ENCODE peak calls at places on chromosomes 1 and 21, in nine cellular contexts. Q is stimulated activated CD4-positive, alpha-beta T cell treated with anti-CD3 and anti-CD28 coated beads, TNF-alpha, amount 100 ng/mL, for 24 hours; U is GDM1; K is ovary; R is CD4-positive, alpha-beta T cell; A is T follicular helper cell; D is mesothelial cell of epicardium; C is mammary epithelial cell; V is neural crest cell. J is an unnamed sample.
A peak's percentile ranks its signal among the peaks of the same experiment; 100 is the strongest.

GRCh38 chr1:111203681-111204210 is 3.3 kb upstream of the DENND2D start:
- DNase-seq in Q (peak; percentile 57), K (peak; percentile 70), C (peak; percentile 30), A (peak; percentile 69), U (peak; percentile 93), V (no peak), D (no peak), R (peak; percentile 76), J (peak; percentile 91)

GRCh38 chr1:111656093-111657017 is 36.8 kb downstream of the RAP1A start:
- DNase-seq in C (peak; percentile 27), R (no peak), K (no peak), U (peak; percentile 17), V (peak; percentile 5), Q (no peak), A (peak; percentile 15), D (no peak), J (peak; percentile 43)

GRCh38 chr1:225652726-225653462 is at the start of gene ENAH:
- DNase-seq in Q (no peak), D (peak; percentile 81), C (peak; percentile 76), R (peak; percentile 26), A (no peak), V (peak; percentile 71), U (peak; percentile 57), K (peak; percentile 92), J (peak; percentile 84)

GRCh38 chr1:107862064-107862463 is 102.9 kb downstream of the VAV3 start:
- DNase-seq in V (no peak), R (no peak), U (peak; percentile 76), A (no peak), Q (no peak), K (no peak), D (no peak), C (no peak), J (no peak)

GRCh38 chr1:168112673-168113305 is 23.9 kb downstream of the GPR161 start:
- DNase-seq in Q (peak; percentile 34), K (no peak), R (no peak), D (no peak), A (no peak), C (peak; percentile 99), V (no peak), U (no peak), J (peak; percentile 48)

GRCh38 chr1:67724928-67725560 is 40.0 kb downstream of the GADD45A start:
- DNase-seq in V (no peak), C (peak; percentile 85), R (no peak), Q (no peak), U (no peak), K (no peak), D (no peak), A (no peak), J (peak; percentile 49)

GRCh38 chr21:41402231-41402630 is 23.8 kb upstream of the MX1 start:
- DNase-seq in R (no peak), A (no peak), U (no peak), D (no peak), Q (no peak), C (no peak), K (no peak), V (no peak), J (peak; percentile 7)

GRCh38 chr1:241499910-241500309 is 19.6 kb downstream of the FH start:
- DNase-seq in R (no peak), D (no peak), C (peak; percentile 19), Q (no peak), U (no peak), V (no peak), K (no peak), A (no peak), J (no peak)

GRCh38 chr21:44985441-44986401 is 45.9 kb downstream of the SLX9 start:
- DNase-seq in C (no peak), Q (no peak), A (no peak), R (no peak), V (no peak), U (no peak), K (peak; percentile 30), D (no peak), J (no peak)

GRCh38 chr1:150233359-150234308 is 2.3 kb downstream of the ANP32E start:
- DNase-seq in V (no peak), Q (no peak), R (no peak), D (no peak), U (no peak), C (peak; percentile 9), A (no peak), K (peak; percentile 59), J (peak; percentile 61)

GRCh38 chr1:78691995-78692747 is 42.5 kb downstream of the IFI44 start:
- DNase-seq in C (peak; percentile 83), Q (no peak), A (no peak), V (no peak), U (no peak), K (no peak), D (no peak), R (no peak), J (no peak)

GRCh38 chr1:193707271-193708015 is 521.0 kb upstream of the B3GALT2 start:
- DNase-seq in D (no peak), V (no peak), A (no peak), R (no peak), Q (no peak), U (no peak), K (no peak), C (peak; percentile 39), J (no peak)

GRCh38 chr1:168960114-168960513 is 146.4 kb upstream of the ATP1B1 start:
- DNase-seq in R (no peak), C (no peak), K (no peak), A (no peak), D (no peak), U (no peak), Q (no peak), V (no peak), J (no peak)

GRCh38 chr1:114510235-114511047 is 562 bp downstream of the TRIM33 start:
- DNase-seq in U (no peak), Q (peak; percentile 22), K (peak; percentile 70), R (peak; percentile 41), D (peak; percentile 29), A (peak; percentile 19), C (peak; percentile 63), V (peak; percentile 6), J (peak; percentile 62)

GRCh38 chr1:17016317-17016661 is 4.6 kb upstream of the ATP13A2 start:
- DNase-seq in A (no peak), Q (no peak), R (no peak), U (no peak), D (no peak), C (peak; percentile 80), V (no peak), K (no peak), J (no peak)

GRCh38 chr1:21961337-21961736 is 15.5 kb upstream of the CELA3B start:
- DNase-seq in A (no peak), V (no peak), Q (no peak), K (no peak), U (no peak), R (no peak), D (no peak), C (no peak), J (no peak)

GRCh38 chr1:45673956-45674355 is 12.4 kb downstream of the GPBP1L1 start:
- DNase-seq in R (no peak), C (no peak), D (no peak), A (no peak), Q (no peak), U (no peak), V (no peak), K (no peak), J (no peak)

GRCh38 chr1:205191617-205192016 is 19.9 kb downstream of the DSTYK start:
- DNase-seq in C (no peak), V (no peak), Q (no peak), D (no peak), R (no peak), U (no peak), K (no peak), A (no peak), J (no peak)

GRCh38 chr1:6628971-6629479 is 4.4 kb downstream of the THAP3 start:
- DNase-seq in C (no peak), D (no peak), A (no peak), K (no peak), Q (no peak), R (no peak), U (no peak), V (no peak), J (no peak)

GRCh38 chr1:73065585-73065984 is 783.2 kb upstream of the NEGR1 start:
- DNase-seq in Q (no peak), C (no peak), R (no peak), D (no peak), V (peak; percentile 1), K (no peak), U (no peak), A (no peak), J (no peak)

GRCh38 chr1:9201421-9202239 is 32.9 kb upstream of the H6PD start:
- DNase-seq in C (peak; percentile 41), K (peak; percentile 64), A (no peak), R (no peak), U (no peak), D (no peak), Q (no peak), V (no peak), J (no peak)

GRCh38 chr1:236131916-236132315 is 10.4 kb upstream of the GPR137B start:
- DNase-seq in A (no peak), R (no peak), K (no peak), V (no peak), U (no peak), Q (no peak), C (no peak), D (no peak), J (no peak)

GRCh38 chr1:37035828-37036666 is 1.7 kb upstream of the GRIK3 start:
- DNase-seq in A (no peak), D (no peak), U (no peak), Q (no peak), K (no peak), V (no peak), C (no peak), R (no peak), J (peak; percentile 57)

GRCh38 chr21:45396620-45396995 is 8.4 kb upstream of the COL18A1 start:
- DNase-seq in K (peak; percentile 25), D (no peak), C (no peak), V (no peak), U (no peak), A (no peak), Q (no peak), R (no peak), J (peak; percentile 7)

GRCh38 chr1:90434460-90434859 is 282.6 kb downstream of the BARHL2 start:
- DNase-seq in A (no peak), D (no peak), C (no peak), V (no peak), K (no peak), Q (no peak), U (no peak), R (no peak), J (no peak)

GRCh38 chr21:31750843-31751242 is 18.9 kb upstream of the SCAF4 start:
- DNase-seq in A (no peak), V (no peak), K (no peak), D (no peak), U (no peak), Q (no peak), R (no peak), C (peak; percentile 57), J (no peak)

GRCh38 chr21:46021978-46022544 is 40.5 kb downstream of the COL6A1 start:
- DNase-seq in R (no peak), V (no peak), U (no peak), K (peak; percentile 83), D (no peak), Q (no peak), C (no peak), A (no peak), J (no peak)

GRCh38 chr1:182348916-182349747 is 42.5 kb downstream of the GLUL start:
- DNase-seq in V (no peak), C (no peak), U (no peak), Q (no peak), A (no peak), D (no peak), R (no peak), K (no peak), J (peak; percentile 13)

GRCh38 chr21:44377201-44377921 is 23.9 kb downstream of the TRPM2 start:
- DNase-seq in K (peak; percentile 25), V (no peak), Q (no peak), A (no peak), U (no peak), C (peak; percentile 16), R (no peak), D (no peak), J (no peak)

GRCh38 chr1:182927693-182928433 is 25.1 kb downstream of the SHCBP1L start:
- DNase-seq in Q (no peak), C (no peak), V (no peak), K (no peak), R (no peak), U (no peak), A (no peak), D (no peak), J (no peak)

GRCh38 chr1:41261926-41262618 is 20.0 kb upstream of the SCMH1 start:
- DNase-seq in D (no peak), U (no peak), A (no peak), K (no peak), V (no peak), C (no peak), Q (no peak), R (no peak), J (no peak)